ENCODE peak calls at places on chromosome 9, in six cellular contexts. Z is NB4, Y is A549, R is GM12878, N is HepG2, W is K562. U is an unnamed sample.

GRCh38 chr9:121929893-121930875 is 162.9 kb downstream of the TTLL11 start:
- DNase-seq in Z (peak; percentile 16), Y (no peak), R (peak; percentile 3), N (peak; percentile 5), W (peak; percentile 22), U (peak; percentile 28)

GRCh38 chr9:85269811-85270210 is 471.9 kb downstream of the AGTPBP1 start:
- DNase-seq in Z (no peak), Y (no peak), R (no peak), N (no peak), W (no peak), U (no peak)

GRCh38 chr9:132194508-132194907 is 32.6 kb downstream of the NTNG2 start:
- DNase-seq in Z (no peak), Y (no peak), R (no peak), N (no peak), W (no peak), U (no peak)

GRCh38 chr9:87515588-87516221 is 18.0 kb downstream of the DAPK1 start:
- DNase-seq in Z (no peak), Y (no peak), R (no peak), N (no peak), W (no peak), U (no peak)

GRCh38 chr9:93309889-93310425 is 126.0 kb downstream of the WNK2 start:
- DNase-seq in Z (no peak), Y (no peak), R (no peak), N (no peak), W (no peak), U (no peak)

GRCh38 chr9:85740821-85741111 is 988 bp downstream of the AGTPBP1 start:
- DNase-seq in Z (peak; percentile 90), Y (no peak), R (no peak), N (peak; percentile 10), W (no peak), U (peak; percentile 62)

GRCh38 chr9:90054810-90055209 is 450.0 kb downstream of the GADD45G start:
- DNase-seq in Z (no peak), Y (no peak), R (no peak), N (no peak), W (no peak), U (no peak)

GRCh38 chr9:92138157-92138959 is 23.1 kb upstream of the SPTLC1 start:
- DNase-seq in Z (peak; percentile 73), Y (peak; percentile 50), R (no peak), N (peak; percentile 84), W (peak; percentile 85), U (peak; percentile 46)

GRCh38 chr9:15231788-15232635 is 75.0 kb downstream of the TTC39B start:
- DNase-seq in Z (peak; percentile 75), Y (peak; percentile 13), R (no peak), N (peak; percentile 22), W (peak; percentile 45), U (peak; percentile 40)

GRCh38 chr9:385818-386398 is 171.2 kb downstream of the DOCK8 start:
- DNase-seq in Z (peak; percentile 78), Y (peak; percentile 56), R (no peak), N (peak; percentile 44), W (peak; percentile 46), U (peak; percentile 76)

GRCh38 chr9:69044226-69045219 is 9.0 kb downstream of the FXN start:
- DNase-seq in Z (peak; percentile 2), Y (no peak), R (no peak), N (no peak), W (peak; percentile 50), U (peak; percentile 34)

GRCh38 chr9:127176631-127177030 is 54.2 kb upstream of the ANGPTL2 start:
- DNase-seq in Z (no peak), Y (no peak), R (no peak), N (no peak), W (no peak), U (no peak)

GRCh38 chr9:109922617-109923260 is 142.7 kb downstream of the PALM2AKAP2 start:
- DNase-seq in Z (no peak), Y (no peak), R (no peak), N (no peak), W (no peak), U (no peak)

GRCh38 chr9:22052376-22052945 is 43.4 kb upstream of the CDKN2B start:
- DNase-seq in Z (no peak), Y (no peak), R (no peak), N (peak; percentile 56), W (no peak), U (peak; percentile 94)

GRCh38 chr9:96565684-96566360 is 53.8 kb downstream of the CDC14B start:
- DNase-seq in Z (no peak), Y (peak; percentile 15), R (no peak), N (no peak), W (no peak), U (no peak)

GRCh38 chr9:27572036-27572435 is 1.2 kb downstream of the C9orf72 start:
- DNase-seq in Z (no peak), Y (no peak), R (no peak), N (no peak), W (no peak), U (no peak)

GRCh38 chr9:73265876-73266275 is 114.2 kb downstream of the ANXA1 start:
- DNase-seq in Z (no peak), Y (no peak), R (no peak), N (no peak), W (no peak), U (no peak)

GRCh38 chr9:1918642-1919041 is 96.5 kb upstream of the SMARCA2 start:
- DNase-seq in Z (no peak), Y (no peak), R (no peak), N (no peak), W (no peak), U (no peak)

GRCh38 chr9:89358376-89358775 is 40.1 kb downstream of the SECISBP2 start:
- DNase-seq in Z (no peak), Y (no peak), R (no peak), N (no peak), W (no peak), U (no peak)

GRCh38 chr9:127557466-127557869 is 54.6 kb upstream of the STXBP1 start:
- DNase-seq in Z (peak; percentile 73), Y (no peak), R (no peak), N (no peak), W (no peak), U (no peak)

GRCh38 chr9:114953917-114954316 is 23.5 kb upstream of the TNFSF8 start:
- DNase-seq in Z (peak; percentile 95), Y (no peak), R (no peak), N (no peak), W (no peak), U (no peak)

GRCh38 chr9:4738866-4739586 is 2.0 kb downstream of the AK3 start:
- DNase-seq in Z (peak; percentile 77), Y (no peak), R (no peak), N (peak; percentile 72), W (peak; percentile 13), U (no peak)

GRCh38 chr9:114290561-114290986 is 32.3 kb upstream of the ORM1 start:
- DNase-seq in Z (no peak), Y (no peak), R (no peak), N (no peak), W (no peak), U (no peak)

GRCh38 chr9:94860678-94861588 is 134.4 kb downstream of the AOPEP start:
- DNase-seq in Z (peak; percentile 90), Y (no peak), R (peak; percentile 92), N (no peak), W (no peak), U (no peak)

GRCh38 chr9:99916650-99917049 is 10.2 kb downstream of the STX17 start:
- DNase-seq in Z (no peak), Y (no peak), R (no peak), N (no peak), W (no peak), U (no peak)

GRCh38 chr9:130036099-130036498 is 6.9 kb downstream of the FNBP1 start:
- DNase-seq in Z (no peak), Y (no peak), R (no peak), N (no peak), W (no peak), U (peak; percentile 81)

GRCh38 chr9:94611638-94612068 is 18.0 kb upstream of the FBP2 start:
- DNase-seq in Z (peak; percentile 40), Y (no peak), R (no peak), N (no peak), W (no peak), U (no peak)

GRCh38 chr9:127123239-127123935 is 952 bp upstream of the ANGPTL2 start:
- DNase-seq in Z (no peak), Y (no peak), R (no peak), N (no peak), W (no peak), U (no peak)

GRCh38 chr9:98992885-98993569 is 49.3 kb downstream of the COL15A1 start:
- DNase-seq in Z (no peak), Y (no peak), R (peak; percentile 36), N (no peak), W (no peak), U (no peak)

DNA sequence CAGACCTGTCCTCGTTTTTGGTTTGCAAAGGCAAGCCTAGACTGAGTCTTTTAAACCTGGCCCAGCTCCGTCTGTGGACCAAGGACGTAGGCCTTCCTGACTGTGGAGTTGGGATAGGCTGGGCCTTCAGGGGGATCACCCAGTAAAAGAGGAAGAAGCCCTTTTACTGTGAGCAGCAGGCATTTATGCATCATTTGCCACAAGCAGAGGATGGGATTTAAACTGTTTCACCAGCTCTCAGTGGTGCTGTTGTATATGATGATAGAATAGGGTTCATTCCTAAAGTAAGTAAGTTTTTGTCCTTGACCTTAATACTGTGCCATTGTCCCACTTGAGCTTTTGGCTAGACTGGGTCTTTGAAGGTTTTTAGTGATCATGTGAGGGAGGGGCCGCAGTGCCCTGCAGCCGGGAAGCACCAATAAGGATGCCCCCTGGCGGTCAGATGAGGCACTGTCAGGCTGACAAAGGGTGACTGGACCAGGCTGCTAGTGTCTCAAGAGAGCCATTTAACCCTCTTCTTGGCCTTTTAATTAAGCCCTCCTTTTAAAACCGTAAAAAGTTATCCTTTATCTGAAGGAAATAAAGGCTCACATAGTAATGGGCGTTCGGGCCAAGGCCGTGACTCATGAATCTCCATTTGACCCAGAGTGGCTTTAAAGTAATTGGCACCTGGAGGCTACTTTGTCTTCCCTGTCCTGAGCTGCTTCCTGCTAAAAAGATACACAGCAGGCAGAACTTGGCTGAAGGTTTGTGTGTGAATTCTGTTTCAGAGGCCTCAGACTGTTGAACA is 74.0 kb downstream of the UBAP1 start:
- DNase-seq in Z (peak; percentile 81), Y (peak; percentile 71), R (no peak), N (peak; percentile 50), W (peak; percentile 73), U (peak; percentile 52)
- TF ChIP-seq MYC in Z (no peak), Y (no peak), R (no peak), N (no peak), W (no peak), U (no peak)

GRCh38 chr9:136847827-136848392 is 1.3 kb upstream of the PHPT1 start:
- DNase-seq in Z (peak; percentile 90), Y (peak; percentile 79), R (peak; percentile 23), N (peak; percentile 72), W (peak; percentile 92), U (peak; percentile 72)
- TF ChIP-seq MYC in Z (peak; percentile 67), Y (no peak), R (peak; percentile 26), N (peak; percentile 91), W (peak; percentile 87), U (peak; percentile 56)

DNA sequence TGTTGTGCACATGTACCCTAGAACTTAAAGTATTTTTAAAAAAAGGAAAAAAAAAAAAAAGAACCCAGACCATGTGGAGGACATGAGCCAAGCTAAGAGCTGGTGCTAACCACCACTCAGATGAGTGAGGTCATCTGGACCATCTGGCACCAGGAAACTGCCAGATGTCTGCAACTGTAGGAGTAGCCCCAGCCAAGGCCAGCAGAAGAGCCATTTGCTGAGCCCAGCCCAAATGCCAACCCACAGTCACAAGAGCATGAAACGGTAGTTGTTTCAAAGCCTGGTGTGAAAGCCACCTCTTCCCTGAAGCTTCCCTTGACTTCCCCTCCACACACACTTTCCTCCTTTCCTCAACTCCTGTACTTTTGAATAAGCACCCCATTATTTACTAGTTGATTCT is 69.2 kb upstream of the FCN1 start:
- DNase-seq in Z (no peak), Y (no peak), R (no peak), N (no peak), W (no peak), U (no peak)
- TF ChIP-seq MYC in Z (no peak), Y (no peak), R (no peak), N (no peak), W (no peak), U (no peak)

GRCh38 chr9:37953204-37953774 is 49.4 kb upstream of the SLC25A51 start:
- DNase-seq in Z (no peak), Y (no peak), R (no peak), N (no peak), W (no peak), U (no peak)
- TF ChIP-seq MYC in Z (no peak), Y (no peak), R (no peak), N (no peak), W (no peak), U (no peak)